ENCODE peak calls at places on chromosomes 3 and 15, in four cellular contexts. O is NCI-H2107; I is CD8-positive, alpha-beta memory T cell; H is T-helper 2 cell. X is an unnamed sample.

GRCh38 chr3:53486961-53487654 is 7.3 kb upstream of the CACNA1D start:
- DNase-seq in O (no peak), H (no peak), I (no peak), X (no peak)

GRCh38 chr3:195539479-195539878 is 3.6 kb downstream of the PPP1R2 start:
- DNase-seq in O (no peak), H (no peak), I (no peak), X (no peak)

GRCh38 chr15:85540085-85540797 is 159.8 kb downstream of the AKAP13 start:
- DNase-seq in I (no peak), H (no peak), O (no peak), X (no peak)

GRCh38 chr3:96266395-96267187 is 547.8 kb upstream of the EPHA6 start:
- DNase-seq in I (no peak), O (no peak), H (no peak), X (no peak)

GRCh38 chr3:46489875-46490274 is 7.9 kb upstream of the RTP3 start:
- DNase-seq in O (no peak), H (peak; percentile 7), I (no peak), X (no peak)

GRCh38 chr15:95734422-95735316 is 595.8 kb upstream of the NR2F2 start:
- DNase-seq in I (no peak), O (no peak), H (peak; percentile 11), X (no peak)

GRCh38 chr15:25557916-25558315 is 119.1 kb upstream of the UBE3A start:
- DNase-seq in O (no peak), I (no peak), H (no peak), X (no peak)

GRCh38 chr3:147424325-147424910 is 15.3 kb downstream of the ZIC1 start:
- DNase-seq in I (no peak), O (no peak), H (no peak), X (no peak)

GRCh38 chr3:151305081-151305777 is 11.4 kb downstream of the GPR87 start:
- DNase-seq in O (no peak), H (peak; percentile 63), I (no peak), X (no peak)

GRCh38 chr15:60237411-60237810 is 160.4 kb downstream of the ANXA2 start:
- DNase-seq in I (no peak), O (no peak), H (no peak), X (no peak)

GRCh38 chr3:17135696-17136095 is 250.9 kb downstream of the PLCL2 start:
- DNase-seq in H (no peak), I (no peak), O (no peak), X (no peak)

GRCh38 chr15:60672400-60672799 is 193.5 kb upstream of the ICE2 start:
- DNase-seq in O (no peak), I (no peak), H (no peak), X (no peak)

GRCh38 chr15:74777769-74778598 is 3.9 kb upstream of the CSK start:
- DNase-seq in H (no peak), O (no peak), I (no peak), X (no peak)

GRCh38 chr15:31435891-31436628 is 109.4 kb downstream of the KLF13 start:
- DNase-seq in H (peak; percentile 55), O (no peak), I (no peak), X (no peak)

GRCh38 chr15:95948371-95948770 is 382.1 kb upstream of the NR2F2 start:
- DNase-seq in I (no peak), H (no peak), O (peak; percentile 19), X (peak; percentile 51)

GRCh38 chr3:23685484-23686258 is 120.1 kb upstream of the UBE2E1 start:
- DNase-seq in H (no peak), I (no peak), O (no peak), X (no peak)

GRCh38 chr3:169818330-169818729 is 5.6 kb upstream of the LRRC34 start:
- DNase-seq in I (no peak), O (no peak), H (no peak), X (no peak)

GRCh38 chr3:57145852-57146251 is 19.3 kb downstream of the IL17RD start:
- DNase-seq in H (no peak), I (no peak), O (no peak), X (no peak)